ENCODE peak calls at places on chromosomes 1 and 21, in six cellular contexts. Z, O, W, K, L and S are unnamed samples.

GRCh38 chr1:25050165-25050564 is 120.1 kb upstream of the RUNX3 start:
- DNase-seq in L (no peak), O (no peak), Z (no peak), W (no peak), K (no peak), S (no peak)

GRCh38 chr21:40686526-40686925 is 160.4 kb downstream of the DSCAM start:
- DNase-seq in O (no peak), Z (no peak), K (no peak), W (peak), L (no peak), S (no peak)

GRCh38 chr1:2095394-2095793 is 45.2 kb downstream of the PRKCZ start:
- DNase-seq in O (no peak), K (no peak), W (no peak), Z (no peak), L (no peak), S (no peak)

GRCh38 chr1:183783896-183784637 is 20.9 kb upstream of the RGL1 start:
- DNase-seq in L (no peak), W (no peak), O (no peak), K (no peak), Z (peak), S (no peak)

GRCh38 chr1:101520302-101520701 is 283.5 kb downstream of the S1PR1 start:
- DNase-seq in W (peak), K (peak), O (no peak), Z (no peak), L (peak), S (peak)

GRCh38 chr1:241553886-241554592 is 21.9 kb downstream of the KMO start:
- DNase-seq in Z (no peak), W (no peak), K (no peak), O (no peak), L (no peak), S (no peak)

GRCh38 chr1:152002960-152003359 is 9.3 kb upstream of the S100A10 start:
- DNase-seq in L (peak), O (no peak), Z (no peak), W (no peak), K (no peak), S (no peak)

GRCh38 chr21:26659181-26659580 is 86.1 kb upstream of the CYYR1 start:
- DNase-seq in K (no peak), L (peak), O (no peak), Z (no peak), W (no peak), S (no peak)

GRCh38 chr1:153363641-153364040 is 6.0 kb downstream of the S100A9 start:
- DNase-seq in K (no peak), O (no peak), W (no peak), L (no peak), Z (peak), S (no peak)

GRCh38 chr1:112075566-112075965 is 86.1 kb upstream of the KCND3 start:
- DNase-seq in O (no peak), L (no peak), Z (no peak), K (no peak), W (no peak), S (no peak)

GRCh38 chr1:11645270-11645669 is 9.0 kb downstream of the FBXO2 start:
- DNase-seq in Z (no peak), O (no peak), W (no peak), K (no peak), L (no peak), S (no peak)

GRCh38 chr1:38077523-38078147 is 31.0 kb upstream of the POU3F1 start:
- DNase-seq in Z (no peak), L (no peak), K (no peak), O (no peak), W (no peak), S (no peak)

GRCh38 chr1:161071886-161072371 is 2.2 kb upstream of the ARHGAP30 start:
- DNase-seq in W (peak), L (no peak), O (peak), Z (no peak), K (peak), S (peak)

GRCh38 chr1:8247821-8248436 is 70.0 kb upstream of the SLC45A1 start:
- DNase-seq in O (no peak), Z (no peak), K (no peak), L (no peak), W (no peak), S (no peak)

GRCh38 chr1:116064616-116065015 is 46.6 kb upstream of the MAB21L3 start:
- DNase-seq in K (no peak), Z (no peak), O (no peak), W (no peak), L (peak), S (no peak)

GRCh38 chr1:87466621-87467020 is 137.9 kb downstream of the LMO4 start:
- DNase-seq in W (no peak), Z (no peak), L (no peak), O (no peak), K (no peak), S (no peak)

GRCh38 chr1:93000751-93001175 is 39.5 kb upstream of the DIPK1A start:
- DNase-seq in W (peak), K (peak), L (peak), Z (no peak), O (no peak), S (no peak)

GRCh38 chr1:181134543-181135461 is 46.3 kb downstream of the IER5 start:
- DNase-seq in W (no peak), O (no peak), K (no peak), Z (no peak), L (peak), S (peak)

GRCh38 chr1:229893762-229894444 is 173.1 kb upstream of the GALNT2 start:
- DNase-seq in K (no peak), W (no peak), Z (no peak), O (no peak), L (peak), S (no peak)

GRCh38 chr1:97668945-97669344 is 251.9 kb downstream of the DPYD start:
- DNase-seq in W (no peak), K (no peak), Z (no peak), O (no peak), L (peak), S (no peak)

GRCh38 chr1:8598783-8599182 is 218.7 kb downstream of the RERE start:
- DNase-seq in K (no peak), Z (no peak), O (no peak), W (peak), L (no peak), S (no peak)

GRCh38 chr1:16204634-16205332 is 7.7 kb downstream of the ARHGEF19 start:
- DNase-seq in K (peak), L (no peak), O (no peak), W (peak), Z (no peak), S (peak)

GRCh38 chr1:213423041-213423440 is 372.0 kb downstream of the RPS6KC1 start:
- DNase-seq in O (no peak), Z (no peak), L (no peak), W (no peak), K (no peak), S (no peak)

GRCh38 chr1:59136541-59137335 is 160.2 kb upstream of the FGGY start:
- DNase-seq in L (peak), K (no peak), O (no peak), Z (no peak), W (no peak), S (no peak)

GRCh38 chr1:68231627-68232303 is 558 bp downstream of the WLS start:
- DNase-seq in W (peak), L (peak), K (peak), O (no peak), Z (peak), S (peak)

GRCh38 chr21:21232320-21232719 is 234.1 kb downstream of the NCAM2 start:
- DNase-seq in Z (no peak), W (peak), L (no peak), K (peak), O (no peak), S (no peak)

GRCh38 chr1:76425843-76426145 is 351.2 kb downstream of the ST6GALNAC3 start:
- DNase-seq in O (no peak), Z (no peak), W (no peak), L (peak), K (no peak), S (no peak)

GRCh38 chr21:37006521-37007291 is at the start of gene RIPPLY3:
- DNase-seq in Z (peak), O (no peak), W (peak), K (peak), L (peak), S (peak)

GRCh38 chr1:234980657-234981396 is 147.8 kb downstream of the TOMM20 start:
- DNase-seq in K (no peak), O (peak), W (no peak), Z (no peak), L (peak), S (peak)

GRCh38 chr1:231485029-231485784 is 43.3 kb upstream of the TSNAX start:
- DNase-seq in L (no peak), O (no peak), Z (no peak), K (no peak), W (no peak), S (no peak)

GRCh38 chr1:9699361-9699760 is 47.8 kb downstream of the PIK3CD start:
- DNase-seq in K (no peak), W (no peak), O (no peak), Z (no peak), L (peak), S (no peak)

GRCh38 chr1:83491930-83492329 is 507.0 kb downstream of the TTLL7 start:
- DNase-seq in O (no peak), L (no peak), K (no peak), W (no peak), Z (no peak), S (no peak)

GRCh38 chr1:219945795-219946194 is 17.4 kb upstream of the SLC30A10 start:
- DNase-seq in O (no peak), Z (no peak), L (no peak), W (no peak), K (no peak), S (no peak)

GRCh38 chr1:85146972-85147359 is 53.9 kb downstream of the SYDE2 start:
- DNase-seq in O (no peak), Z (no peak), W (no peak), L (peak), K (no peak), S (no peak)

GRCh38 chr1:219058891-219059820 is 114.5 kb upstream of the LYPLAL1 start:
- DNase-seq in K (no peak), L (no peak), O (no peak), Z (no peak), W (no peak), S (no peak)

GRCh38 chr1:172761581-172762025 is 102.7 kb downstream of the FASLG start:
- DNase-seq in K (no peak), L (peak), Z (no peak), W (no peak), O (no peak), S (no peak)

GRCh38 chr1:66552829-66553228 is 18.9 kb downstream of the SGIP1 start:
- DNase-seq in L (no peak), K (peak), W (no peak), Z (peak), O (no peak), S (no peak)

DNA sequence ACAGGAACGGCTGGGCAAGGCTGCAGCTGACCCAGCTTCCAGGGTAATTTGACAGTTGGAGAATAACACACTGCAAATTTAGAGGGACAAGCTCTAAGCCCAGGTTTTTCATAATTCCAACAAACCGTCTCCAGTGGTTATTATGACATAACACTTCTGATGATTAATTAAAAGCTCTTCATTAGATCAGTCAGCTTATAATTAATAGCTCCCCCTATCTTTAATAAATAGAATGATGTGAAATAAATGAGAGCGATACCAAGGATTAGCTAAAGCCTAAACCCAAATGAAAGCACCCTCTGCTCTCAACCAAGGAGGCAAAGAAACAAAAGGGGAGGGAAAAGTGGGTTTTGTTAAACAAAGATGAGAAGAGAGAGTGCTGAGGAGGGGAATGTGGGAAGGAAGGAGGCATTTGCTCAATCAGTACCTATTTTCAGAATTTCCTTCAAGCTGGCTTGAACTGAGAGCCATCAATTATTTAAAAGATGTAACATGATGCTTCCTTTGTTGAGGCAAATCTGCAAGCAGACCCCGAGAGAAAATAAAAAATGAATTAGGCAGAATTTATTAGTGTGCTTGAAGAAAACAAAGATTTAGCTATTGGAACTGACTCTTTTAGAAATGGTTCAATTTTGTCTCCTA is 221.8 kb upstream of the ESRRG start:
- DNase-seq in W (peak), O (no peak), K (peak), L (no peak), Z (no peak), S (no peak)
- TF ChIP-seq CTCF in W (peak), O (no peak), K (peak), L (no peak), Z (no peak), S (no peak)

DNA sequence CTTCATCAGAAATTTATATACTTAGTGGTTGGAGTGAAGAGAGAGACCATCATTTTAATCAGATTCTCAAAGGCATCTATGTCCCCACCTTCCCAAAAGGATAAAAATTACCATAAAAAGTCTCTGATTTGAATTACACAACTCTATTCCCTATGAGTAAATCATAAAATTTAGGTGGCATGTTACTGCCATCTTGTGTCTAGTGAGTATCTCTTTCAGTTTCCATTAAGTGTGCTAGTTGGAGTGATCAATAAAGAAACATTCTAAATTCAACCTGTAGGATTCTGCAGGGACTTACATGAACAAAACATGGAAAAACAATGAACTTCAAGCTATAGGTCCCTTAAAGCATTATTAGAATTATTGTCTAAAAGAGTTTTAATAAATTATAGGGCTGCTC is 655.4 kb downstream of the LTN1 start:
- DNase-seq in K (peak), W (peak), Z (no peak), O (no peak), L (peak), S (no peak)
- TF ChIP-seq CTCF in K (peak), W (peak), Z (no peak), O (no peak), L (peak), S (no peak)

DNA sequence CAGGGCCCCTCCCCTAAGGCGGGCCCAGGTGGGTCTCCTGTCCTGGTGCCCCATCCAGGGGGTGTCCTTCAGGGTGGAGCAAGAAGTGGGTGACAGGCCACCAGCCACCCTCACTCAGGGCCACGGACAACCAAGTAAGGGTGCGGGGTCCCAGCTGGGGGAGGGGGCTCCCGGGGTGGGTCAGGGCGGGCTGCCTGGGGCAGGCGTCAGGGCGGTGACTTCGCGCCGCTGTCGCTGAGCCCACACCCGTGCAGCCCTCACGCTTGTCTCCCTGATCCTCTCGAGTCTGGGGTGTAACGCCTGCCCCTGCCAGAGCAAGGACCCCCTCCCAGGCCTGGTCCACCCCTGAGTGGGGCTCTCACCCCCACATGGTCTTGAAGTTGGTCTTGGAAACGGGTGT is 22.2 kb downstream of the ARHGEF16 start:
- DNase-seq in L (no peak), W (no peak), Z (no peak), O (no peak), K (no peak), S (no peak)
- TF ChIP-seq CTCF in L (no peak), W (no peak), Z (no peak), O (no peak), K (no peak), S (no peak)

DNA sequence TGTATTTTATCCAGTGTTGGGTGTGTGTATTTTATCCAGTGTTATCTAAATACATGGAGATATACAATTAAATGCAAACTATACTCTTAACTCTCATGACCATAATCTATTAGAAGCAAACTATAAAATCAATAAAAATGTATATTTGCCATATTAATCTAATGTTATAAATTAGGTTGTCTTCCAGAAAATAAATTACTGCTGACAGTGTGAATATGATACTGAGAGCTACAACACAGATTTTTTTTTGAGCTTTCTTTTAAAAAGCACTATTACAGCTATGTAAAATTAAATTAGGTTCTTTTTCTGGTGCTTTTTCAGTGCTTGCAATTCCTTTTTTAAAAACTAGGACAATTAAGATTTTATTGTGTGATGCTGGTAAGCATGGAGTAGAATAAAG is 19.0 kb upstream of the GPR52 start:
- DNase-seq in W (no peak), Z (no peak), L (no peak), O (no peak), K (no peak), S (no peak)
- TF ChIP-seq CTCF in W (no peak), Z (no peak), L (no peak), O (no peak), K (no peak), S (no peak)

GRCh38 chr1:54502342-54502741 is 45.7 kb upstream of the ACOT11 start:
- DNase-seq in W (no peak), Z (no peak), K (no peak), O (no peak), L (no peak), S (no peak)

GRCh38 chr1:54507471-54507870 is 40.6 kb upstream of the ACOT11 start:
- DNase-seq in O (no peak), Z (no peak), K (no peak), L (no peak), W (no peak), S (no peak)

GRCh38 chr1:54506594-54506993 is 41.4 kb upstream of the ACOT11 start:
- DNase-seq in Z (no peak), O (no peak), L (no peak), W (no peak), K (no peak), S (no peak)

GRCh38 chr1:54510715-54511270 is 37.2 kb upstream of the ACOT11 start:
- DNase-seq in O (no peak), W (no peak), K (no peak), Z (no peak), L (no peak), S (no peak)

DNA sequence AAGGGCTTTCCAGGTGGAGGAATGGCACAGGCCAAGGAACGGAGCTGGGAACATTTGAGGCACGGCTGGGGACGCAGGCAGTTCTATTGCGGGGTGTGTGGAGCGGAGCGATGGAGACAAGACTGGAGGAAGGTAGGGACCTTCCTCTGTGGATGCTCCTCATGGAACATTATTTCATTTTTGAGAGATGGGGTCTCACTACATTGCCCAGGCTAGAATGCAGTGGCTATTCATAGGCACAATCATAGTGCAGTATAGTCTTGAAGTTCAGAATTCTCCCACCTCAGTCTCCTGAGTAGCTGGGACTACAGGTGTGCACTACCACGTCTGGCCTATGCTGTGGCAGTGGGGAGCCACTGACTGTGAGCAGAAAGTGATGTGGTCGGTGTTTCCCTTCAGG is 41.0 kb upstream of the ACOT11 start:
- DNase-seq in Z (no peak), W (no peak), L (no peak), K (no peak), O (no peak), S (no peak)
- TF ChIP-seq CTCF in Z (no peak), W (no peak), L (no peak), K (no peak), O (no peak), S (no peak)